ENCODE peak calls at places on chromosomes 7 and 10, in six cellular contexts. One of them, this sample, is unnamed. For H3K4me1, the result is how much of the 10 kb centered on the place peaks cover.

GRCh38 chr10:17682236-17682946 is 38.4 kb downstream of the STAM start:
- DNase-seq in Caco-2: no peak
- DNase-seq in sigmoid colon: no peak
- DNase-seq in lower lobe of right lung: no peak
- DNase-seq in left ventricle myocardium inferior: no peak
- DNase-seq in astrocyte: no peak
- DNase-seq in this sample: no peak

GRCh38 chr10:60827791-60828488 is 49.7 kb downstream of the CDK1 start:
- DNase-seq in sigmoid colon: no peak
- DNase-seq in lower lobe of right lung: no peak
- DNase-seq in left ventricle myocardium inferior: no peak
- DNase-seq in Caco-2: no peak
- DNase-seq in astrocyte: peak
- DNase-seq in this sample: peak

GRCh38 chr7:102149416-102149815 is 137.3 kb upstream of the SH2B2 start:
- DNase-seq in Caco-2: no peak
- DNase-seq in sigmoid colon: no peak
- DNase-seq in lower lobe of right lung: no peak
- DNase-seq in astrocyte: no peak
- DNase-seq in left ventricle myocardium inferior: no peak
- DNase-seq in this sample: no peak

GRCh38 chr7:137804819-137805218 is 42.0 kb downstream of the DGKI start:
- DNase-seq in sigmoid colon: no peak
- DNase-seq in Caco-2: no peak
- DNase-seq in lower lobe of right lung: no peak
- DNase-seq in left ventricle myocardium inferior: no peak
- DNase-seq in astrocyte: peak
- DNase-seq in this sample: no peak

GRCh38 chr10:5592070-5592469 is 67.3 kb downstream of the CALML3 start:
- DNase-seq in Caco-2: no peak
- DNase-seq in lower lobe of right lung: peak
- DNase-seq in sigmoid colon: peak
- DNase-seq in astrocyte: no peak
- DNase-seq in left ventricle myocardium inferior: no peak
- DNase-seq in this sample: no peak

GRCh38 chr10:43160919-43161251 is 22.6 kb downstream of the CSGALNACT2 start:
- DNase-seq in sigmoid colon: no peak
- DNase-seq in Caco-2: no peak
- DNase-seq in left ventricle myocardium inferior: no peak
- DNase-seq in lower lobe of right lung: no peak
- DNase-seq in astrocyte: no peak
- DNase-seq in this sample: no peak

GRCh38 chr7:1521454-1521853 is 9.0 kb upstream of the MAFK start:
- DNase-seq in left ventricle myocardium inferior: no peak
- DNase-seq in Caco-2: no peak
- DNase-seq in astrocyte: no peak
- DNase-seq in sigmoid colon: no peak
- DNase-seq in lower lobe of right lung: no peak
- DNase-seq in this sample: no peak

GRCh38 chr10:129192344-129193128 is 274.5 kb upstream of the MGMT start:
- DNase-seq in sigmoid colon: peak
- DNase-seq in Caco-2: no peak
- DNase-seq in lower lobe of right lung: no peak
- DNase-seq in left ventricle myocardium inferior: peak
- DNase-seq in astrocyte: no peak
- DNase-seq in this sample: no peak

GRCh38 chr7:41603985-41604384 is 98.9 kb downstream of the INHBA start:
- DNase-seq in lower lobe of right lung: no peak
- DNase-seq in sigmoid colon: no peak
- DNase-seq in Caco-2: no peak
- DNase-seq in astrocyte: no peak
- DNase-seq in left ventricle myocardium inferior: no peak
- DNase-seq in this sample: no peak

GRCh38 chr7:77406421-77406820 is 9.7 kb downstream of the GSAP start:
- DNase-seq in Caco-2: no peak
- DNase-seq in astrocyte: no peak
- DNase-seq in left ventricle myocardium inferior: no peak
- DNase-seq in lower lobe of right lung: no peak
- DNase-seq in sigmoid colon: no peak
- DNase-seq in this sample: no peak

GRCh38 chr10:114779803-114780609 is 41.6 kb upstream of the FHIP2A start:
- DNase-seq in Caco-2: no peak
- DNase-seq in astrocyte: peak
- DNase-seq in left ventricle myocardium inferior: no peak
- DNase-seq in lower lobe of right lung: no peak
- DNase-seq in sigmoid colon: no peak
- DNase-seq in this sample: peak

GRCh38 chr7:149598721-149599308 is 101.2 kb upstream of the ZNF746 start:
- DNase-seq in left ventricle myocardium inferior: no peak
- DNase-seq in astrocyte: peak
- DNase-seq in Caco-2: peak
- DNase-seq in lower lobe of right lung: no peak
- DNase-seq in sigmoid colon: no peak
- DNase-seq in this sample: no peak

GRCh38 chr7:4574851-4575250 is 107.2 kb upstream of the FOXK1 start:
- DNase-seq in lower lobe of right lung: no peak
- DNase-seq in sigmoid colon: no peak
- DNase-seq in astrocyte: no peak
- DNase-seq in left ventricle myocardium inferior: no peak
- DNase-seq in Caco-2: no peak
- DNase-seq in this sample: no peak

GRCh38 chr7:112182749-112183148 is 23.4 kb downstream of the DOCK4 start:
- DNase-seq in Caco-2: no peak
- DNase-seq in left ventricle myocardium inferior: peak
- DNase-seq in lower lobe of right lung: no peak
- DNase-seq in astrocyte: no peak
- DNase-seq in sigmoid colon: no peak
- DNase-seq in this sample: peak

GRCh38 chr10:26491934-26492333 is 53.8 kb downstream of the APBB1IP start:
- DNase-seq in lower lobe of right lung: no peak
- DNase-seq in sigmoid colon: no peak
- DNase-seq in astrocyte: no peak
- DNase-seq in Caco-2: no peak
- DNase-seq in left ventricle myocardium inferior: no peak
- DNase-seq in this sample: no peak

GRCh38 chr7:44275146-44275545 is 50.2 kb downstream of the CAMK2B start:
- DNase-seq in astrocyte: no peak
- DNase-seq in left ventricle myocardium inferior: peak
- DNase-seq in sigmoid colon: no peak
- DNase-seq in lower lobe of right lung: peak
- DNase-seq in Caco-2: no peak
- DNase-seq in this sample: peak

GRCh38 chr10:3292601-3293000 is 120.0 kb upstream of the PITRM1 start:
- DNase-seq in Caco-2: no peak
- DNase-seq in sigmoid colon: no peak
- DNase-seq in left ventricle myocardium inferior: no peak
- DNase-seq in lower lobe of right lung: no peak
- DNase-seq in astrocyte: no peak
- DNase-seq in this sample: no peak

GRCh38 chr10:28914721-28915120 is 237.4 kb downstream of the BAMBI start:
- DNase-seq in lower lobe of right lung: no peak
- DNase-seq in Caco-2: no peak
- DNase-seq in left ventricle myocardium inferior: no peak
- DNase-seq in astrocyte: no peak
- DNase-seq in sigmoid colon: no peak
- DNase-seq in this sample: no peak

GRCh38 chr7:106166651-106167342 is 54.7 kb upstream of the SYPL1 start:
- DNase-seq in left ventricle myocardium inferior: no peak
- DNase-seq in Caco-2: peak
- DNase-seq in lower lobe of right lung: no peak
- DNase-seq in astrocyte: peak
- DNase-seq in sigmoid colon: no peak
- DNase-seq in this sample: no peak

GRCh38 chr7:140898794-140899548 is 25.8 kb downstream of the BRAF start:
- DNase-seq in sigmoid colon: no peak
- DNase-seq in lower lobe of right lung: no peak
- DNase-seq in left ventricle myocardium inferior: no peak
- DNase-seq in Caco-2: no peak
- DNase-seq in astrocyte: peak
- DNase-seq in this sample: peak

GRCh38 chr10:124648738-124649137 is 95.4 kb downstream of the FAM53B start:
- DNase-seq in left ventricle myocardium inferior: peak
- DNase-seq in Caco-2: no peak
- DNase-seq in sigmoid colon: peak
- DNase-seq in lower lobe of right lung: peak
- DNase-seq in astrocyte: peak
- DNase-seq in this sample: peak

GRCh38 chr7:158976468-158976848 is 120.1 kb downstream of the DYNC2I1 start:
- DNase-seq in Caco-2: no peak
- DNase-seq in left ventricle myocardium inferior: no peak
- DNase-seq in sigmoid colon: no peak
- DNase-seq in lower lobe of right lung: no peak
- DNase-seq in astrocyte: no peak
- DNase-seq in this sample: peak

GRCh38 chr7:155219947-155220769 is 77.5 kb upstream of the INSIG1 start:
- DNase-seq in astrocyte: no peak
- DNase-seq in Caco-2: no peak
- DNase-seq in lower lobe of right lung: no peak
- DNase-seq in left ventricle myocardium inferior: no peak
- DNase-seq in sigmoid colon: peak
- DNase-seq in this sample: peak

DNA sequence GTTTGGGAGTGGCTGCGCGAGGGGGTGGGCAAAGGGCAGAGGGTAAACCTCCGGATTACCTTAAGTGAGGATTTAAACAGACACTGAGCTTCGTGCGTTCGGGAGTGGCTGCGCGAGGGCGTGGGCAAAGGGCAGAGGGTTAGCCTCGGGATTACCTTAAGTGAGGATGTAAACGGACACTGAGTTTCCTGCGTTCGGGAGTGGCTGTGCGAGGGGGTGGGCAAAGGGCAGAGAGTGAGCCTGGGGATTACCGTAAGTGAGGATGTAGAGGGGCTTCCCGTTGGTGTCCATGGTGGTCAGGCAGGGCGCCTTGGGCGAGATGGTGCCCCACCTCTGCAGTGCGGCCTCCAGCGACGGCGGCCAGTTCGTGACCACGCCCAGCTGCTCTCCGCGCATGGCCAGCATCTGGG is 275.8 kb downstream of the DIP2C start:
- DNase-seq in Caco-2: no peak
- DNase-seq in astrocyte: no peak
- DNase-seq in lower lobe of right lung: no peak
- DNase-seq in left ventricle myocardium inferior: no peak
- DNase-seq in sigmoid colon: no peak
- DNase-seq in this sample: no peak
- H3K4me3 ChIP-seq in Caco-2: no peak
- H3K4me3 ChIP-seq in astrocyte: no peak
- H3K4me3 ChIP-seq in lower lobe of right lung: no peak
- H3K4me3 ChIP-seq in left ventricle myocardium inferior: no peak
- H3K4me3 ChIP-seq in sigmoid colon: no peak
- H3K4me3 ChIP-seq in this sample: no peak

DNA sequence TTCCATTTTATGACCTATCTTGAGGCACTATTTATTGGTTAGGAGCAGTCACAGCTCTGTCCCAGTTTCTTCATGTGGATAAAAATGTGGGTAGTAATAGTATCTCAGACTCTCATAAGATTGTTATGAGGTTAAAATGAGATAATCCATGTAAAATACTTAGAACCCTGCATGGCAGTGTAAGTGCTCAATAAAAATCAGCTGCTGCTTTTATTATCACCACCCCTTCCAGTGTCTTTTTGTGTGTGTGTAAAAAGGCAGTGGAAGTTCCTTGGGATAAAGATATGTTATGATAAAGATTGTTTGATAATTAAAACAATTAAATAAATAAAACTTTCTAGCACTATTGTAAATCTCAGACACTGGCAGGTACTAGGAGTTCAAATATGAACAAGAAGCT is 15.5 kb downstream of the TES start:
- DNase-seq in Caco-2: no peak
- DNase-seq in lower lobe of right lung: no peak
- DNase-seq in astrocyte: no peak
- DNase-seq in sigmoid colon: no peak
- DNase-seq in left ventricle myocardium inferior: no peak
- DNase-seq in this sample: no peak
- H3K4me1 ChIP-seq in Caco-2: under half
- H3K4me1 ChIP-seq in lower lobe of right lung: under half
- H3K4me1 ChIP-seq in astrocyte: under half
- H3K4me1 ChIP-seq in sigmoid colon: under half
- H3K4me1 ChIP-seq in left ventricle myocardium inferior: under half
- H3K4me1 ChIP-seq in this sample: half or more

GRCh38 chr7:32765185-32765584 is 126.4 kb downstream of the KBTBD2 start:
- DNase-seq in Caco-2: no peak
- DNase-seq in sigmoid colon: no peak
- DNase-seq in lower lobe of right lung: no peak
- DNase-seq in astrocyte: no peak
- DNase-seq in left ventricle myocardium inferior: no peak
- DNase-seq in this sample: no peak
- H3K4me3 ChIP-seq in Caco-2: no peak
- H3K4me3 ChIP-seq in sigmoid colon: no peak
- H3K4me3 ChIP-seq in lower lobe of right lung: no peak
- H3K4me3 ChIP-seq in astrocyte: no peak
- H3K4me3 ChIP-seq in left ventricle myocardium inferior: no peak
- H3K4me3 ChIP-seq in this sample: no peak

GRCh38 chr10:100634034-100634433 is 98.3 kb downstream of the HIF1AN start:
- DNase-seq in Caco-2: no peak
- DNase-seq in astrocyte: no peak
- DNase-seq in sigmoid colon: no peak
- DNase-seq in lower lobe of right lung: no peak
- DNase-seq in left ventricle myocardium inferior: no peak
- DNase-seq in this sample: no peak
- H3K4me1 ChIP-seq in Caco-2: under half
- H3K4me1 ChIP-seq in astrocyte: under half
- H3K4me1 ChIP-seq in sigmoid colon: under half
- H3K4me1 ChIP-seq in lower lobe of right lung: under half
- H3K4me1 ChIP-seq in left ventricle myocardium inferior: under half
- H3K4me1 ChIP-seq in this sample: under half

GRCh38 chr10:118298787-118299186 is 43.3 kb downstream of the FAM204A start:
- DNase-seq in astrocyte: no peak
- DNase-seq in lower lobe of right lung: no peak
- DNase-seq in sigmoid colon: no peak
- DNase-seq in Caco-2: no peak
- DNase-seq in left ventricle myocardium inferior: no peak
- DNase-seq in this sample: no peak
- H3K4me3 ChIP-seq in astrocyte: no peak
- H3K4me3 ChIP-seq in lower lobe of right lung: no peak
- H3K4me3 ChIP-seq in sigmoid colon: no peak
- H3K4me3 ChIP-seq in Caco-2: no peak
- H3K4me3 ChIP-seq in left ventricle myocardium inferior: no peak
- H3K4me3 ChIP-seq in this sample: no peak

GRCh38 chr10:79244068-79244442 is 103.2 kb upstream of the PPIF start:
- DNase-seq in left ventricle myocardium inferior: no peak
- DNase-seq in lower lobe of right lung: no peak
- DNase-seq in sigmoid colon: no peak
- DNase-seq in Caco-2: no peak
- DNase-seq in astrocyte: no peak
- DNase-seq in this sample: no peak
- H3K4me1 ChIP-seq in left ventricle myocardium inferior: half or more
- H3K4me1 ChIP-seq in lower lobe of right lung: half or more
- H3K4me1 ChIP-seq in sigmoid colon: under half
- H3K4me1 ChIP-seq in Caco-2: under half
- H3K4me1 ChIP-seq in astrocyte: half or more
- H3K4me1 ChIP-seq in this sample: half or more